ENCODE peak calls at places on chromosome 12, in ten cellular contexts. One of them, this sample, is unnamed.

GRCh38 chr12:75550401-75550851 is 39.0 kb upstream of the KRR1 start:
- DNase-seq in sigmoid colon: no peak
- DNase-seq in uterus: peak; percentile 18
- DNase-seq in iPS DF 6.9: no peak
- DNase-seq in astrocyte of the spinal cord: no peak
- DNase-seq in HFF-Myc: no peak
- DNase-seq in psoas muscle: no peak
- DNase-seq in stomach: peak; percentile 34
- DNase-seq in DND-41: no peak
- DNase-seq in fibroblast of lung: peak; percentile 76
- DNase-seq in this sample: no peak

GRCh38 chr12:85621041-85621440 is 215.2 kb downstream of the RASSF9 start:
- DNase-seq in sigmoid colon: no peak
- DNase-seq in uterus: no peak
- DNase-seq in iPS DF 6.9: no peak
- DNase-seq in astrocyte of the spinal cord: no peak
- DNase-seq in HFF-Myc: no peak
- DNase-seq in psoas muscle: no peak
- DNase-seq in stomach: no peak
- DNase-seq in DND-41: no peak
- DNase-seq in fibroblast of lung: no peak
- DNase-seq in this sample: no peak

GRCh38 chr12:115259968-115260806 is 576.2 kb upstream of the TBX3 start:
- DNase-seq in sigmoid colon: no peak
- DNase-seq in uterus: no peak
- DNase-seq in iPS DF 6.9: no peak
- DNase-seq in astrocyte of the spinal cord: no peak
- DNase-seq in HFF-Myc: no peak
- DNase-seq in psoas muscle: no peak
- DNase-seq in stomach: no peak
- DNase-seq in DND-41: no peak
- DNase-seq in fibroblast of lung: no peak
- DNase-seq in this sample: no peak

GRCh38 chr12:69500631-69501030 is 30.4 kb downstream of the FRS2 start:
- DNase-seq in sigmoid colon: no peak
- DNase-seq in uterus: no peak
- DNase-seq in iPS DF 6.9: no peak
- DNase-seq in astrocyte of the spinal cord: peak; percentile 36
- DNase-seq in HFF-Myc: no peak
- DNase-seq in psoas muscle: no peak
- DNase-seq in stomach: no peak
- DNase-seq in DND-41: no peak
- DNase-seq in fibroblast of lung: peak; percentile 71
- DNase-seq in this sample: no peak

GRCh38 chr12:53225635-53226424 is 6.2 kb downstream of the RARG start:
- DNase-seq in sigmoid colon: no peak
- DNase-seq in uterus: no peak
- DNase-seq in iPS DF 6.9: no peak
- DNase-seq in astrocyte of the spinal cord: no peak
- DNase-seq in HFF-Myc: no peak
- DNase-seq in psoas muscle: no peak
- DNase-seq in stomach: no peak
- DNase-seq in DND-41: no peak
- DNase-seq in fibroblast of lung: no peak
- DNase-seq in this sample: no peak

GRCh38 chr12:31837913-31838312 is 109.1 kb upstream of the AMN1 start:
- DNase-seq in sigmoid colon: no peak
- DNase-seq in uterus: no peak
- DNase-seq in iPS DF 6.9: no peak
- DNase-seq in astrocyte of the spinal cord: no peak
- DNase-seq in HFF-Myc: no peak
- DNase-seq in psoas muscle: no peak
- DNase-seq in stomach: no peak
- DNase-seq in DND-41: no peak
- DNase-seq in fibroblast of lung: no peak
- DNase-seq in this sample: no peak

GRCh38 chr12:99611117-99611516 is 36.4 kb upstream of the GARIN6 start:
- DNase-seq in sigmoid colon: no peak
- DNase-seq in uterus: no peak
- DNase-seq in iPS DF 6.9: no peak
- DNase-seq in astrocyte of the spinal cord: no peak
- DNase-seq in HFF-Myc: no peak
- DNase-seq in psoas muscle: no peak
- DNase-seq in stomach: no peak
- DNase-seq in DND-41: no peak
- DNase-seq in fibroblast of lung: peak; percentile 62
- DNase-seq in this sample: no peak

GRCh38 chr12:131020326-131020725 is 66.6 kb downstream of the ADGRD1 start:
- DNase-seq in sigmoid colon: no peak
- DNase-seq in uterus: no peak
- DNase-seq in iPS DF 6.9: no peak
- DNase-seq in astrocyte of the spinal cord: no peak
- DNase-seq in HFF-Myc: no peak
- DNase-seq in psoas muscle: no peak
- DNase-seq in stomach: no peak
- DNase-seq in DND-41: no peak
- DNase-seq in fibroblast of lung: no peak
- DNase-seq in this sample: no peak

GRCh38 chr12:83954071-83954789 is 958.4 kb downstream of the SLC6A15 start:
- DNase-seq in sigmoid colon: no peak
- DNase-seq in uterus: no peak
- DNase-seq in iPS DF 6.9: no peak
- DNase-seq in astrocyte of the spinal cord: no peak
- DNase-seq in HFF-Myc: no peak
- DNase-seq in psoas muscle: no peak
- DNase-seq in stomach: no peak
- DNase-seq in DND-41: no peak
- DNase-seq in fibroblast of lung: no peak
- DNase-seq in this sample: no peak

DNA sequence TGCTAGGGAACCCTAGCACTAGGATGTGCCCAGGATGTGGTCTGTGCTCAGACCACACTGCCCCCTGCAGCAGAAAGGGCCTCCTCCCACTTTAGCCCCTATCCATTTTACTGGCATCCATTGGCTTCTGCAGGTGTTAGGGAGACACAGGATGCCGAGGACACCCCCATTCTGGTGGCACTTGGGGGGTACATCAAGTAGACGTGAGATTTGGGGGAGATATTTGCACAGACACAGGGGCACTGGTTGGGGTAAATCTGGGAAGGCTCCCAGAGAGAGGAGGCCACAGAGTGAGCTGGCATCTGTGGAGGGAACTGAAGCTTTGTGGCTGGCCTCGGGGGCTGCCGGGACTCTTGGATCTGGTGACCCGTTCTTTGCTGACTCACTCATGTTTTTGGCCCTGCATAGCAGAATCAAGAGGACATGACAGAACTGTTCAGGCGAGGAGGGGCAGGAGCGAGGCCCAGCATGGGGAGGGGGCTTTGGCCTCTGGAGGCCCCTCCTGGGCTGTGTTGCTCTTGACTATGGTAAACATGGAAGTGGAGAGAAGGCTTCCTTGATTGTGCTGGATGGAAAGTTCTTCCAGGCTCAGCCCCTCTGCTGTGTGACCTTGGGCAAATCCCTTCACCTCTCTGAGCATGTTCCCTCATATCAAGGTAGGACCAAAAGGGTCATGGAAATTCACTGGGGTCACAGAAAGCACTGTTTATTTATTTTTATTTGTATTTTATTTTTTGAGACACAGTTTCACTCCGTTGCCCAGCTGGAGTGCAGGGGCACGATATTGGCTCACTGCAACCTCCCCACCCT is 1.8 kb downstream of the PLBD2 start:
- DNase-seq in sigmoid colon: no peak
- DNase-seq in uterus: no peak
- DNase-seq in iPS DF 6.9: no peak
- DNase-seq in astrocyte of the spinal cord: no peak
- DNase-seq in HFF-Myc: no peak
- DNase-seq in psoas muscle: peak; percentile 42
- DNase-seq in stomach: no peak
- DNase-seq in DND-41: no peak
- DNase-seq in fibroblast of lung: peak; percentile 22
- DNase-seq in this sample: no peak
- H3K4me3 ChIP-seq in sigmoid colon: no peak overlapping the region
- H3K4me3 ChIP-seq in uterus: no peak overlapping the region
- H3K4me3 ChIP-seq in iPS DF 6.9: no peak overlapping the region
- H3K4me3 ChIP-seq in astrocyte of the spinal cord: no peak overlapping the region
- H3K4me3 ChIP-seq in HFF-Myc: peak overlapping the region; percentile 82
- H3K4me3 ChIP-seq in psoas muscle: peak overlapping the region; percentile 94
- H3K4me3 ChIP-seq in stomach: no peak overlapping the region
- H3K4me3 ChIP-seq in DND-41: no peak overlapping the region
- H3K4me3 ChIP-seq in fibroblast of lung: peak overlapping the region; percentile 81
- H3K4me3 ChIP-seq in this sample: no peak overlapping the region

DNA sequence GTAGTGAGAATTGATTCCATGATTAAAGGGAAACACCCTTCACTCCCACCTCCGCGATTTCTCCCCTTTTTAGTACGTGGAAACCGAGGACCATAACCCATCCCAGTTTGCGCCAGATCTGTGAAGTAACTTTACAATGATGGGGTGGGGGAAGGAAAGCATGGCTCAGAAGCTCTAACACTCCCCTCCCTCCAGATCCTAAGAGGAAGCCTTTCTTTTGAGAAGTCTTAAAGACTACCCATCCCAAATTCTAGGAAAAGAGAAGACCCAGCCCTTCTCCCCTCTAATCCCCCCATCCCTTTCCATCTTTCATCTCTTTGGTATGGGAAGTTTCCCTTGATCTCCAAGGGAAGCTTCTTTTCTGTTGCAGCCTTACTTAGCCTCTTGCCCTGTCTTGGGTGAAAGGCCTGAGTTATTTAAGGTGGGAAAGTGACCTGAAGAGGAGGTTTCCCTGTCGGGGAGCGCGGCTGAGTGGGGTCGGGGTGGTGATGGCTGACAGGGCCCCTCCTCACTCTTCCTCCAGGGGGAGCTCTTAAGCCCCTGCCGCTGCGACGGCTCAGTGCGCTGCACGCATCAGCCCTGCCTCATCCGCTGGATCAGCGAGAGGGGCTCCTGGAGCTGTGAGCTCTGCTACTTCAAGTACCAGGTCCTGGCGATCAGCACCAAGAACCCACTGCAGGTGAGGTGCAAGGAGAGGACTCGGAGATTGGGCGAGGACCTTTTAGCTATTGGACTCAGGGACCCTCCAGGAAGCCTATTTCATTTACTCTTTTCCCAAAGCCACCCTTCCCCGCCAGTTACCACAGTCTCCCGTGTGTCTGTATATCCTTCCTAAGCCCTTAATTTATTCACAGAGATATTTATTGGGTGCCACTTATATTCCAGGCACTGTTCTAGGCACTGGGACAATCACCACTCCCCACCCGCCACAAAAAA is 1.8 kb downstream of the MARCHF9 start:
- DNase-seq in sigmoid colon: peak; percentile 65
- DNase-seq in uterus: no peak
- DNase-seq in iPS DF 6.9: no peak
- DNase-seq in astrocyte of the spinal cord: no peak
- DNase-seq in HFF-Myc: no peak
- DNase-seq in psoas muscle: no peak
- DNase-seq in stomach: peak; percentile 59
- DNase-seq in DND-41: peak; percentile 60
- DNase-seq in fibroblast of lung: no peak
- DNase-seq in this sample: peak; percentile 60
- H3K4me3 ChIP-seq in sigmoid colon: no peak overlapping the region
- H3K4me3 ChIP-seq in uterus: no peak overlapping the region
- H3K4me3 ChIP-seq in iPS DF 6.9: no peak overlapping the region
- H3K4me3 ChIP-seq in astrocyte of the spinal cord: no peak overlapping the region
- H3K4me3 ChIP-seq in HFF-Myc: no peak overlapping the region
- H3K4me3 ChIP-seq in psoas muscle: peak overlapping the region; percentile 72
- H3K4me3 ChIP-seq in stomach: peak overlapping the region; percentile 71
- H3K4me3 ChIP-seq in DND-41: peak overlapping the region; percentile 56
- H3K4me3 ChIP-seq in fibroblast of lung: no peak overlapping the region
- H3K4me3 ChIP-seq in this sample: peak overlapping the region; percentile 65

GRCh38 chr12:22729431-22729830 is 104.5 kb downstream of the ETNK1 start:
- DNase-seq in sigmoid colon: no peak
- DNase-seq in uterus: no peak
- DNase-seq in iPS DF 6.9: no peak
- DNase-seq in astrocyte of the spinal cord: no peak
- DNase-seq in HFF-Myc: no peak
- DNase-seq in psoas muscle: no peak
- DNase-seq in stomach: no peak
- DNase-seq in DND-41: no peak
- DNase-seq in fibroblast of lung: no peak
- DNase-seq in this sample: no peak
- H3K4me3 ChIP-seq in sigmoid colon: no peak overlapping the region
- H3K4me3 ChIP-seq in uterus: no peak overlapping the region
- H3K4me3 ChIP-seq in iPS DF 6.9: no peak overlapping the region
- H3K4me3 ChIP-seq in astrocyte of the spinal cord: no peak overlapping the region
- H3K4me3 ChIP-seq in HFF-Myc: no peak overlapping the region
- H3K4me3 ChIP-seq in psoas muscle: no peak overlapping the region
- H3K4me3 ChIP-seq in stomach: no peak overlapping the region
- H3K4me3 ChIP-seq in DND-41: no peak overlapping the region
- H3K4me3 ChIP-seq in fibroblast of lung: no peak overlapping the region
- H3K4me3 ChIP-seq in this sample: no peak overlapping the region

DNA sequence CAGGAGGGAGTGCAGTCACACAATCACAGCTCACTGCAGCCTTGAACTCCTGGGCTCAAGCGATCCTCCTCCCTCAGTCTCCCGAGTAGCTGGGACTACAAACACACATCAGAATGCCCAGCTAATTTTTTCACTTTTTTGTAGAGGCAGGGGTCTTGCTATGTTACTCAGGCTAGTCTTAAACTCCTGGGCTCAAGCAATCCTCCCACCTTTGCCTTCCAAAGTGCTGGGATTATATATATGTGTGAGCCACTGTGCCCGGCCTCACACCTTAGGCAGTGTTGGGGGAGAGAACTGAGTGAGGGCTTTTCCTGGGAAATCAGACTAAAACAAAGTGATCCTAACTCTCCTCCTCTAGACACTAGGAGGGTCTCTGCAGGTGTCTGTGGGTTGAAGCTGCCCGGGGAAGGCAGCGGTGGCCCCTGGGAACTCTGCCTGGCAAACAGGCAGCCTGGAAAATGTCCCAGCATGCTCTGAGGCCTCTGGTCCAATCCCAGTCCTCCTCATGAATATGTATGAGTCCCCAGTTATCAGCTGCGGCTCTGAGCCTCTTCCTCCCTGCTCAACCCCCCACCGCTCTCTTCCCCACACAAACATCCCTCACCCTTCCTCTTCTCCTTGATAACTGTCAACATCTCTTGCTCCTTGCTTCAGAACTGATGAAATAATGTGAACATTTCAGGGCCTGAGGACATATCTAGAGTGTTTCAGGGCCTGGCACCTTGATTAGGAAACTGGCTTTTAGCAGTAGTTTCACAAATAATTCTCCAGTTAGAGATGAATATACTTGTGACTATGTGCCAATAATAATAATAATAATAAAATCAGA is 7.9 kb upstream of the NAA25 start:
- DNase-seq in sigmoid colon: peak; percentile 70
- DNase-seq in uterus: peak; percentile 24
- DNase-seq in iPS DF 6.9: no peak
- DNase-seq in astrocyte of the spinal cord: peak; percentile 72
- DNase-seq in HFF-Myc: no peak
- DNase-seq in psoas muscle: peak; percentile 50
- DNase-seq in stomach: peak; percentile 69
- DNase-seq in DND-41: peak; percentile 84
- DNase-seq in fibroblast of lung: peak; percentile 75
- DNase-seq in this sample: no peak
- H3K4me3 ChIP-seq in sigmoid colon: no peak overlapping the region
- H3K4me3 ChIP-seq in uterus: no peak overlapping the region
- H3K4me3 ChIP-seq in iPS DF 6.9: no peak overlapping the region
- H3K4me3 ChIP-seq in astrocyte of the spinal cord: no peak overlapping the region
- H3K4me3 ChIP-seq in HFF-Myc: no peak overlapping the region
- H3K4me3 ChIP-seq in psoas muscle: peak overlapping the region; percentile 38
- H3K4me3 ChIP-seq in stomach: no peak overlapping the region
- H3K4me3 ChIP-seq in DND-41: no peak overlapping the region
- H3K4me3 ChIP-seq in fibroblast of lung: no peak overlapping the region
- H3K4me3 ChIP-seq in this sample: no peak overlapping the region

This sample was measured in CD8-positive, alpha-beta T cell.